ENCODE peak calls at places on chromosome 20, in four cellular contexts. B, W, V and N are unnamed samples. For H3K9me3, the result is how much of the 10 kb centered on the place peaks cover.

GRCh38 chr20:45010399-45010828 is 44.1 kb downstream of the STK4 start:
- DNase-seq in B (no peak), V (no peak), W (peak), N (no peak)

GRCh38 chr20:48064929-48065328 is 279.6 kb upstream of the SULF2 start:
- DNase-seq in W (peak), V (no peak), B (no peak), N (no peak)

GRCh38 chr20:18048191-18048590 is 9.5 kb downstream of the OVOL2 start:
- DNase-seq in W (no peak), V (no peak), B (no peak), N (no peak)

GRCh38 chr20:17610566-17611289 is 40.9 kb downstream of the DSTN start:
- DNase-seq in B (peak), W (peak), V (no peak), N (peak)

GRCh38 chr20:36105731-36106226 is 48.8 kb upstream of the EPB41L1 start:
- DNase-seq in W (no peak), V (no peak), B (no peak), N (no peak)

GRCh38 chr20:11912664-11913415 is 4.9 kb upstream of the BTBD3 start:
- DNase-seq in B (no peak), W (no peak), V (no peak), N (no peak)

GRCh38 chr20:57167971-57168693 is 98.3 kb downstream of the BMP7 start:
- DNase-seq in B (no peak), W (no peak), V (no peak), N (no peak)

GRCh38 chr20:44087051-44087856 is 99.7 kb downstream of the JPH2 start:
- DNase-seq in W (no peak), B (no peak), V (no peak), N (no peak)

GRCh38 chr20:46065006-46065405 is 24.8 kb downstream of the NCOA5 start:
- DNase-seq in B (no peak), W (no peak), V (no peak), N (no peak)

GRCh38 chr20:59596690-59597089 is 7.7 kb upstream of the PHACTR3 start:
- DNase-seq in B (no peak), W (no peak), V (no peak), N (no peak)
- H3K9me3 ChIP-seq in B (under half), W (under half), V (under half), N (under half)

DNA sequence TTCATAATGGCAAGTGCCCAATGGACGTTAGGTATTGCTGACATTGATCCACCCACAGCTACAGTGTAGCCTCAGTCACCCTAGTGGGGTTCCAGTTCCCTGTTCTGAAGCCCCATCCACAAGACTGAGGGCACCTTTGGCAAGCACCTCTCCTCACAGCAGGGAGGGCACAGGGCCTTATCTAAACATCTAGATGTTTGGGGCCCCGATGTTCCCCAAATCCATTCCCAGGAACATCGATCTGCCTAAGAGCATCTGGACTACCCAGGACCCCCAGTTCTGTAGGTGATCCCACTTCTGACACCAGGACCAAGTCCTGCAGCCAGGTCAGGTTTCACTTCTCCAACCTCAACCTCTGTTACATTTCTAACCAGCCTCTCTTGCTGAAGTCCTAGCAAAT is 10.6 kb downstream of the APCDD1L start:
- DNase-seq in B (no peak), V (no peak), W (no peak), N (no peak)
- H3K9me3 ChIP-seq in B (under half), V (under half), W (under half), N (under half)

GRCh38 chr20:8568068-8568467 is 436.0 kb downstream of the PLCB1 start:
- DNase-seq in B (no peak), V (no peak), W (peak), N (no peak)
- H3K9me3 ChIP-seq in B (under half), V (under half), W (under half), N (under half)

GRCh38 chr20:54869765-54870164 is 394.4 kb downstream of the DOK5 start:
- DNase-seq in V (no peak), W (no peak), B (no peak), N (no peak)

GRCh38 chr20:54875307-54875706 is 399.9 kb downstream of the DOK5 start:
- DNase-seq in W (no peak), V (no peak), B (no peak), N (no peak)

GRCh38 chr20:54879393-54879792 is 404.0 kb downstream of the DOK5 start:
- DNase-seq in B (no peak), V (no peak), W (no peak), N (no peak)

GRCh38 chr20:54872440-54872839 is 397.0 kb downstream of the DOK5 start:
- DNase-seq in V (no peak), B (no peak), W (no peak), N (no peak)

DNA sequence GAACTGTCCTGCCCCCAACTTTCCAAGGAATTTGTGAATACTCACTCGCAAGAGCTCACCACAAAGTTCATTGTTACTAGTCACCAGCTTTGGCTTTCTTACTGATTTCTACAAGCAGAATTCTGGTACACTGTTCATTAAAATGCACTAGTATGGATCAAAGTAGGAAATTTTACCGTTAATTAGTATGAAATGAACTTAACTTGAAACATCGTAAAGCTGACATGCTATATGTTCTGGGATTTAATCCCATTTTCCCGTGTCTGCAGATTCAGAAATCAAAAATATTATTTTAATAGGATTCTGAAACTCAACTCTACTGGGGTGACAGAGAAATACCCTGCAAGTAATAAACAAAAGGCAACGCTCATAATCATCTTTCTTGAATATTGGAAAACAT is 399.3 kb downstream of the DOK5 start:
- DNase-seq in W (no peak), B (no peak), V (no peak), N (no peak)
- H3K9me3 ChIP-seq in W (under half), B (under half), V (under half), N (under half)

GRCh38 chr20:61595216-61595615 is 343.2 kb downstream of the CDH4 start:
- DNase-seq in V (no peak), W (no peak), B (no peak), N (no peak)
- H3K9me3 ChIP-seq in V (under half), W (under half), B (under half), N (under half)

DNA sequence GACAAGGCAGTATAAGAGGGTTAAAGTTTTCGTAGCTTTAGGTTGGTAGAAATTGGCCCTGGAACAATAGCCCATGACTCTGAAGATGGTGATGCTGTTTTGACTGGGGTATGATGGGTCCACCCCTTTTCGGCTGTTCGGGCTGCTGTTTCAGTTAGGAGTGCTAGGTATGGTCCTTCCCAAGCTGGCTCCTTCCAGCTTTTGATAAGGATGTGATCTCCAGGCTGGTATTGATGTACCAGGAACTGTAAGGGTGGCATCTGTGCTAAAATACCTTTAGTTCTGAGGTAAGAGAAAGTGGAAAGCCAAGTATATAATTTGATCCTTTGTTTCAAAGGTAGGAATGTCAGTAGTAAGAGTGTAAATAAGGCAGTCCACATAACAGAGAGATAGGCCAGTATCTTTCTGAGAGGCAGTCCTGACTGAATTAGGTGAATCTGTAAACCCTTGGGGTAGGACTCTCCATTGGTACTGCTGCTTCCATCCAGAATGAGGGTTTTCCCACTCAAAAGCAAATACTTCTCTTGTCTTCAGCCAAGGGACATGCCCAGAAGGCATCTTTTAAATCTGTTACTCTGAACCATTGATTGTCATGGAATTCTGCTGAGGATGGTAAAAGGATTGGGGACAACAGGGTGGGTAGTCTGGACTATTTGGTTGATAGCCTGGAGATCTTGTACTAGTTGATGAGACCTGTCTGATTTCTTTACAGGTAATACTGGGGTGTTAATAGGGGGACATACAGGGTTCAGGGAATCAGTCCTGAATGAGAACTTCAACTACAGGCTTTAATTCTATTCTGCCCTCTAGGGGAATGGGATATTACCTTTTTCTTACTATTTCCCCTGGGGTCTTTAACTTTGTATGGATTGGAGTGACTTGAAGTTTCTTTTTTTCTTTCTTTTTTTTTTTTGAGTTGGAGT is 6.1 kb upstream of the ZNFX1 start:
- DNase-seq in V (no peak), W (no peak), B (no peak), N (no peak)
- H3K9me3 ChIP-seq in V (under half), W (under half), B (half or more), N (under half)

DNA sequence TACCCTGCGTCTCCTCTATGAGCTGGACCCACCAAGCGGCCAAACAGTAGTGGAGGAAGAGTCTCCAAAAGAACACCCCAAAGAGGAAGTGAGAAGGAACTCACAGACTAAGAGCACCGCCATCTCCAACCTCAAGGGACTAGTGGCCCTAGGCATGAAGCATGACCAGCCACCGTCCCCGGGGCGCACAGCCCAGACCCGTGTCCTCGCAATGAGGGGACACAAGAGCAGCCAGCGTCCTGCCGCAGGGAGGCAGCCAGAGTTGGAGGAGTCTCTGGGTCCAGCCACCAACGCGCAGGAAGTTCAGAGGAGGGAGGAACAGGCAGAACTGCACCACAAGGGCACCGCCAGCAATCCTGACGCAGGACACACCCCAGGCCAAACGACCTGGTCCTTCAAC is 72.6 kb downstream of the TAF4 start:
- DNase-seq in B (no peak), W (no peak), V (no peak), N (no peak)
- H3K9me3 ChIP-seq in B (under half), W (under half), V (under half), N (under half)

GRCh38 chr20:13430346-13431002 is 208.3 kb downstream of the TASP1 start:
- DNase-seq in W (peak), V (no peak), B (no peak), N (no peak)
- H3K9me3 ChIP-seq in W (under half), V (under half), B (under half), N (under half)

GRCh38 chr20:15835811-15836210 is 737.4 kb downstream of the KIF16B start:
- DNase-seq in B (no peak), W (no peak), V (no peak), N (no peak)
- H3K9me3 ChIP-seq in B (under half), W (under half), V (under half), N (under half)